ENCODE peak calls at places on chromosome 4, in ten cellular contexts. O is CD8-positive, alpha-beta memory T cell; C is HCT116; Z is H1; J is transverse colon; Q is cardiac muscle cell; R is gastrocnemius medialis; S is naive thymus-derived CD4-positive, alpha-beta T cell; Y is pancreas; N is lower lobe of right lung. U is an unnamed sample. For H3K9me3 and H3K36me3, the result is how much of the 10 kb centered on the place peaks cover.

GRCh38 chr4:121358473-121358872 is 22.3 kb downstream of the QRFPR start:
- DNase-seq in J (no peak), Y (no peak), S (no peak), O (no peak), C (peak), Q (peak), R (no peak), N (no peak), Z (no peak), U (no peak)

GRCh38 chr4:4860381-4860802 is 927 bp downstream of the MSX1 start:
- DNase-seq in O (no peak), J (no peak), R (no peak), Q (peak), N (no peak), C (no peak), Z (peak), S (no peak), Y (no peak), U (no peak)

GRCh38 chr4:3872834-3873313 is 106.7 kb downstream of the ADRA2C start:
- DNase-seq in N (no peak), S (no peak), R (no peak), O (no peak), Y (peak), J (no peak), Q (no peak), C (no peak), Z (no peak), U (no peak)

GRCh38 chr4:39446842-39447573 is 11.7 kb downstream of the RPL9 start:
- DNase-seq in S (peak), J (peak), N (peak), Y (peak), Q (peak), Z (peak), O (peak), R (peak), C (no peak), U (peak)

GRCh38 chr4:120672558-120673147 is 249.9 kb downstream of the PRDM5 start:
- DNase-seq in S (no peak), J (no peak), R (no peak), O (no peak), N (no peak), Z (no peak), Y (no peak), Q (peak), C (no peak), U (no peak)

GRCh38 chr4:48944252-48944651 is 37.7 kb upstream of the OCIAD2 start:
- DNase-seq in C (peak), Y (no peak), R (no peak), N (no peak), Q (peak), O (no peak), S (no peak), Z (no peak), J (peak), U (no peak)

GRCh38 chr4:41525129-41525528 is 12.8 kb upstream of the LIMCH1 start:
- DNase-seq in J (no peak), Y (no peak), Q (peak), N (no peak), C (peak), R (no peak), O (no peak), S (no peak), Z (no peak), U (no peak)

GRCh38 chr4:78155616-78156105 is 98.5 kb downstream of the FRAS1 start:
- DNase-seq in R (no peak), N (no peak), C (peak), S (no peak), O (no peak), Q (peak), Z (no peak), Y (no peak), J (no peak), U (no peak)

GRCh38 chr4:173990126-173990878 is 293.2 kb downstream of the FBXO8 start:
- DNase-seq in S (no peak), R (no peak), Y (no peak), Q (peak), N (no peak), Z (no peak), J (no peak), C (peak), O (no peak), U (no peak)

GRCh38 chr4:122895336-122895995 is 26.9 kb downstream of the NUDT6 start:
- DNase-seq in R (no peak), S (no peak), J (no peak), Q (no peak), O (no peak), Y (no peak), C (no peak), Z (no peak), N (no peak), U (no peak)

GRCh38 chr4:167509551-167509950 is 275.3 kb upstream of the SPOCK3 start:
- DNase-seq in Z (no peak), Q (no peak), O (no peak), R (no peak), N (no peak), C (no peak), S (no peak), Y (no peak), J (no peak), U (no peak)
- H3K9me3 ChIP-seq in Z (under half), Q (under half), O (under half), R (under half), N (under half), C (under half), S (under half), Y (under half), J (under half), U (under half)

GRCh38 chr4:2672082-2672481 is 84.1 kb downstream of the TNIP2 start:
- DNase-seq in Q (no peak), Y (no peak), Z (no peak), C (no peak), O (no peak), N (no peak), S (no peak), R (no peak), J (no peak), U (no peak)
- H3K36me3 ChIP-seq in Q (under half), Y (under half), Z (under half), C (under half), O (under half), N (half or more), S (under half), R (under half), J (under half), U (under half)

GRCh38 chr4:12124138-12124537 is 695.4 kb upstream of the HS3ST1 start:
- DNase-seq in Q (no peak), S (no peak), N (no peak), C (no peak), Z (no peak), Y (no peak), J (no peak), R (no peak), O (no peak), U (no peak)

GRCh38 chr4:12122316-12122715 is 693.6 kb upstream of the HS3ST1 start:
- DNase-seq in Q (no peak), Y (no peak), O (no peak), N (no peak), R (no peak), Z (no peak), J (no peak), S (no peak), C (no peak), U (no peak)

GRCh38 chr4:12126476-12126875 is 697.8 kb upstream of the HS3ST1 start:
- DNase-seq in J (no peak), R (no peak), N (no peak), S (no peak), Z (no peak), C (no peak), Y (no peak), Q (no peak), O (no peak), U (no peak)

GRCh38 chr4:12120968-12121367 is 692.3 kb upstream of the HS3ST1 start:
- DNase-seq in O (no peak), C (no peak), R (no peak), J (no peak), Y (no peak), Z (no peak), Q (no peak), S (no peak), N (no peak), U (peak)

GRCh38 chr4:12123709-12124108 is 695.0 kb upstream of the HS3ST1 start:
- DNase-seq in J (no peak), S (no peak), C (no peak), O (no peak), Y (no peak), N (no peak), Z (no peak), R (no peak), Q (peak), U (no peak)
- H3K9me3 ChIP-seq in J (under half), S (under half), C (under half), O (under half), Y (under half), N (under half), Z (under half), R (under half), Q (under half), U (under half)

GRCh38 chr4:37629713-37630112 is 56.5 kb downstream of the RELL1 start:
- DNase-seq in S (no peak), O (no peak), Y (no peak), R (no peak), C (no peak), N (no peak), J (no peak), Q (no peak), Z (no peak), U (no peak)
- H3K36me3 ChIP-seq in S (under half), O (under half), Y (under half), R (under half), C (under half), N (half or more), J (under half), Q (under half), Z (under half), U (under half)

DNA sequence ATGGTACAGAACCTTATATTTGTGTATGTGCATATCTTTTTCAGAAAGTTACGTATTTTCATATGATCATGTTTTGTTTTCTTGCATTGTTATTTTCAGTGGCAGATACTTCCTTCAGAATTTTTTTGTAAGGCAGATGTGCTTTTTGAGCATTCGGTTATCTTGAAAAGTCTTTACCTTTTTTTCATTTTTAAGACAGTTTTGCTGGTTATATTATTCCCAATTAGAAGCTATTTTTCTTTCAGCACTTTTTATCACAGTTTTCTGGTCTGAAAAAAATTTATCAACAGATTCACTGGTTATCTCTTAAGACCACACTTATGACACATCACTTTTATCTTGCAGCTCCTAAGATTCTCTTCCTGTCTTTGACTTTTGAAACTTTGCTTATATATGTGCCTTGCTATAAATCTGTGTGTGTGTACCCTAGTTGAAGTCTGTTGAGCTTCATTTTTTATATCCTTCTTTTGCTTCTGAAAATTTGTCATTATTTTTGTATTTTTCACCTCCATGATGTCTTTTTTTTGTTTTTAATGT is 53.1 kb downstream of the ZNF732 start:
- DNase-seq in Y (no peak), C (no peak), R (no peak), S (no peak), Q (no peak), J (no peak), O (no peak), N (no peak), Z (no peak), U (no peak)
- H3K9me3 ChIP-seq in Y (under half), C (under half), R (under half), S (under half), Q (under half), J (half or more), O (under half), N (half or more), Z (half or more), U (half or more)

DNA sequence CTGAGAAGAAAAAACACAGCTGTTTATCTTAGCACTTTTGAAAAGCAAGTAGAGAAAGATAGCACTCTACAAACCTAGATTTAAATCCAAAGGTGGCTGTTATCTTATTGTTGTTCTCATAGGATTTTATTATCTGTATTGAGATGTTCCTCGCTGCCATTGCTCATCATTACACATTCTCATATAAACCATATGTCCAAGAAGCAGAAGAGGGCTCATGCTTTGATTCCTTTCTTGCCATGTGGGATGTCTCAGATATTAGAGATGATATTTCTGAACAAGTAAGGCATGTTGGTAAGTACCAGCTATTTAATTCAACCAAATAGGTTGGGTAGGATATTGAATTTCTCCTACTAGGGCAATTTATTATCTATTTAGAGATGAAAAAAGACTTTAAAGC is 16.4 kb downstream of the TMEM184C start:
- DNase-seq in R (no peak), N (no peak), S (no peak), C (no peak), O (no peak), Z (no peak), Y (no peak), Q (no peak), J (no peak), U (no peak)
- H3K36me3 ChIP-seq in R (under half), N (half or more), S (under half), C (under half), O (under half), Z (half or more), Y (half or more), Q (half or more), J (half or more), U (half or more)

GRCh38 chr4:110636231-110636676 is 13.4 kb upstream of the PITX2 start:
- DNase-seq in R (no peak), Z (no peak), C (peak), J (no peak), S (no peak), Q (no peak), O (no peak), N (no peak), Y (no peak), U (no peak)

GRCh38 chr4:110635155-110635479 is 12.2 kb upstream of the PITX2 start:
- DNase-seq in Q (no peak), J (no peak), S (no peak), C (no peak), O (no peak), Z (no peak), N (no peak), R (no peak), Y (no peak), U (no peak)

GRCh38 chr4:110632506-110633357 is 9.9 kb upstream of the PITX2 start:
- DNase-seq in O (no peak), Q (no peak), Y (no peak), N (no peak), S (no peak), R (no peak), Z (peak), J (no peak), C (no peak), U (no peak)

GRCh38 chr4:110633358-110634319 is 10.8 kb upstream of the PITX2 start:
- DNase-seq in Z (peak), Y (no peak), S (no peak), R (no peak), N (no peak), Q (no peak), O (no peak), J (no peak), C (no peak), U (no peak)

GRCh38 chr4:110634320-110635154 is 11.7 kb upstream of the PITX2 start:
- DNase-seq in Q (no peak), C (no peak), N (no peak), S (no peak), Z (no peak), O (no peak), R (no peak), J (no peak), Y (no peak), U (no peak)
- H3K9me3 ChIP-seq in Q (under half), C (under half), N (under half), S (under half), Z (under half), O (under half), R (under half), J (under half), Y (under half), U (under half)

DNA sequence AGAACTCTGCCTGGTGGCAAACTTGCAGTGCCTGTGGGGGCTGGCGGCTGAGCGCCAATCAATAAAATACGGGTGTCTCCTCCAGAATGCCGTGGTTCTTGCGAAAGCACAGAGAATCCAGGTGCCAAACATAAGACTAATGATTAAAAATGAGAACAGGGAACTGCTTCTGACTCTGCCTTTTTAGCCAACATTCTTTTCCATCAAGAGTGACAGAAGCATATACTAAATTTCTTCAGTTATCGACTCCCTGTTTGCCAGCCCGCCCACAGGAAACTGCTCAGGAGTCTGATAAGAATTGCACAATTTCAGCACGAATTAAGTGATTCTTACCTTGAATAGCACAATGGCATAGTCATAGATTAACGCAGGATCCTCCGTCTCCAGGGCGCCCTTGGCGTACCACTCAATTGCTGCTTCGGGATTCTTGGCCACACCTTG is 74.9 kb downstream of the SEL1L3 start:
- DNase-seq in Y (peak), N (no peak), R (no peak), S (no peak), Q (peak), Z (no peak), J (no peak), O (no peak), C (no peak), U (no peak)
- H3K36me3 ChIP-seq in Y (under half), N (half or more), R (under half), S (under half), Q (under half), Z (under half), J (under half), O (under half), C (under half), U (under half)

DNA sequence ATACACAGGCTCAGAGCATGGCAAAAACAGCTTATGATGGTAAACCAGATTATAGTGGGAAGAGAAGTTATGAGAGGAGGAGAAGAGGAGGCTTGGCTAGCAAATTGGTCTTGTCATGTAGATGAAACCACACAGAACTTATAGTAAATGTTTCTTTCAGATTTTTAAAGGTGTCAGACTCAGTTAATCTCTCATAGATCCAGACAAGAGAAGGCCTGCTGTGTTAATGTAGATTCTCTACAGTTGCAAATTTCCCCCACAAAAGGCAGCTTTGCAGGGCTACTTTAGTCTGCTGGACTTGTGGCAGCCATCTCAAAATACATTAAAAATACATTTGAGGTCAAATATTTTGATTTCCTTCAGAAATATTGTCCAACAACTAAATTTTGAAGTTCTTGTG is 1731.7 kb downstream of the ARAP2 start:
- DNase-seq in C (no peak), O (no peak), Q (no peak), N (no peak), J (no peak), R (no peak), Z (no peak), S (no peak), Y (no peak), U (no peak)
- H3K9me3 ChIP-seq in C (under half), O (under half), Q (under half), N (under half), J (under half), R (under half), Z (under half), S (under half), Y (under half), U (under half)

U was measured in heart left ventricle.